ENCODE peak calls at places on chromosomes 16 and 17, in five cellular contexts. Q, B, D, S and M are unnamed samples.

GRCh38 chr16:49890876-49891275 is 35.0 kb upstream of the ZNF423 start:
- DNase-seq in Q (peak; percentile 72), B (no peak), D (no peak), S (no peak), M (peak; percentile 13)

GRCh38 chr16:49700222-49700927 is 155.5 kb downstream of the ZNF423 start:
- DNase-seq in Q (no peak), B (no peak), D (peak; percentile 69), S (peak; percentile 47), M (no peak)

GRCh38 chr17:69344939-69345338 is 18.0 kb upstream of the ABCA5 start:
- DNase-seq in Q (no peak), B (peak; percentile 10), D (no peak), S (no peak), M (peak; percentile 65)

GRCh38 chr16:65754799-65755691 is 611.4 kb upstream of the CDH5 start:
- DNase-seq in Q (peak; percentile 24), B (no peak), D (no peak), S (peak; percentile 26), M (no peak)

GRCh38 chr16:86632206-86632605 is 53.9 kb downstream of the FOXL1 start:
- DNase-seq in Q (no peak), B (no peak), D (peak; percentile 31), S (no peak), M (no peak)

GRCh38 chr17:43438626-43439529 is 40.1 kb downstream of the ARL4D start:
- DNase-seq in Q (no peak), B (no peak), D (no peak), S (no peak), M (no peak)

GRCh38 chr16:84712801-84713775 is 13.3 kb downstream of the USP10 start:
- DNase-seq in Q (no peak), B (no peak), D (no peak), S (no peak), M (no peak)

GRCh38 chr16:22372882-22373661 is 1.3 kb downstream of the CDR2 start:
- DNase-seq in Q (no peak), B (peak; percentile 12), D (no peak), S (no peak), M (peak; percentile 35)

GRCh38 chr16:86834451-86835035 is 256.2 kb downstream of the FOXL1 start:
- DNase-seq in Q (no peak), B (peak; percentile 33), D (no peak), S (peak; percentile 70), M (no peak)

GRCh38 chr17:35057332-35057915 is 6.1 kb downstream of the RFFL start:
- DNase-seq in Q (no peak), B (no peak), D (no peak), S (no peak), M (peak; percentile 41)

GRCh38 chr16:4489030-4489429 is 12.8 kb downstream of the HMOX2 start:
- DNase-seq in Q (no peak), B (peak; percentile 91), D (no peak), S (peak; percentile 95), M (no peak)

GRCh38 chr16:86018487-86018886 is 119.5 kb downstream of the IRF8 start:
- DNase-seq in Q (peak; percentile 49), B (no peak), D (peak; percentile 62), S (peak; percentile 25), M (no peak)

GRCh38 chr17:49456172-49456965 is 38.7 kb upstream of the NGFR start:
- DNase-seq in Q (no peak), B (peak; percentile 79), D (no peak), S (peak; percentile 85), M (no peak)

GRCh38 chr17:38724337-38724988 is 5.7 kb upstream of the CISD3 start:
- DNase-seq in Q (peak; percentile 72), B (no peak), D (peak; percentile 83), S (no peak), M (peak; percentile 90)